ENCODE peak calls at places on chromosome 22, in four cellular contexts. C is cardiac septum, I is Calu3, X is HTR-8/SVneo. B is an unnamed sample.

GRCh38 chr22:49433717-49434611 is 393.7 kb downstream of the BRD1 start:
- DNase-seq in C (no peak), X (no peak), I (peak; percentile 71), B (no peak)

GRCh38 chr22:28064941-28065340 is 145.9 kb upstream of the PITPNB start:
- DNase-seq in C (no peak), X (no peak), I (no peak), B (no peak)

GRCh38 chr22:38829485-38829884 is 14.3 kb downstream of the NPTXR start:
- DNase-seq in I (no peak), X (no peak), C (no peak), B (no peak)

GRCh38 chr22:31291716-31292644 is at the start of gene PIK3IP1:
- DNase-seq in C (peak; percentile 93), I (peak; percentile 86), X (peak; percentile 59), B (peak; percentile 83)

GRCh38 chr22:23065495-23066122 is 4.7 kb upstream of the GNAZ start:
- DNase-seq in I (no peak), X (no peak), C (peak; percentile 51), B (no peak)

GRCh38 chr22:45996241-45997076 is 19.5 kb upstream of the WNT7B start:
- DNase-seq in I (no peak), X (no peak), C (peak; percentile 89), B (peak; percentile 64)

GRCh38 chr22:22578702-22579424 is 19.8 kb upstream of the PRAME start:
- DNase-seq in C (no peak), I (peak; percentile 29), X (no peak), B (peak; percentile 69)

GRCh38 chr22:23147632-23148387 is 2.5 kb downstream of the RAB36 start:
- DNase-seq in C (no peak), I (peak; percentile 13), X (no peak), B (no peak)

GRCh38 chr22:38035530-38035885 is 21.7 kb upstream of the PICK1 start:
- DNase-seq in C (no peak), X (no peak), I (no peak), B (no peak)

GRCh38 chr22:23253475-23254055 is 73.3 kb downstream of the BCR start:
- DNase-seq in X (no peak), I (no peak), C (no peak), B (no peak)

B was measured in kidney glomerular epithelial cell.